ENCODE peak calls at places on chromosome 21, in nine cellular contexts. S is testis; H is posterior cingulate gyrus; Q is body of pancreas; K is HS-27A; E is endothelial cell; M is keratinocyte; L is CMK; D is activated CD4-positive, alpha-beta T cell treated with anti-CD3 and anti-CD28 coated beads, Interleukin-2, amount 50 U/mL, for 1 hour. U is an unnamed sample.

GRCh38 chr21:46058339-46059145 is 39.4 kb upstream of the COL6A2 start:
- DNase-seq in L (no peak), S (peak; percentile 12), D (no peak), M (no peak), Q (no peak), E (no peak), H (no peak), K (no peak), U (no peak)

GRCh38 chr21:39020751-39021474 is 162.3 kb downstream of the PSMG1 start:
- DNase-seq in K (peak; percentile 85), S (peak; percentile 40), Q (no peak), H (no peak), M (peak; percentile 50), L (peak; percentile 84), E (peak; percentile 52), D (no peak), U (peak; percentile 60)

GRCh38 chr21:19224090-19224489 is 820.5 kb upstream of the TMPRSS15 start:
- DNase-seq in H (no peak), Q (no peak), D (no peak), E (no peak), S (no peak), K (no peak), M (no peak), L (no peak), U (no peak)

GRCh38 chr21:37153193-37153934 is 80.3 kb downstream of the TTC3 start:
- DNase-seq in D (no peak), E (no peak), K (no peak), Q (no peak), L (no peak), S (no peak), M (no peak), H (no peak), U (no peak)

GRCh38 chr21:26432410-26432809 is 140.7 kb downstream of the CYYR1 start:
- DNase-seq in E (no peak), L (no peak), S (no peak), H (no peak), D (no peak), M (no peak), K (no peak), Q (no peak), U (no peak)

GRCh38 chr21:27047331-27048314 is 80.7 kb upstream of the ADAMTS5 start:
- DNase-seq in H (no peak), Q (no peak), M (no peak), K (no peak), E (no peak), S (no peak), L (no peak), D (no peak), U (no peak)

GRCh38 chr21:16082038-16082816 is 352.4 kb downstream of the USP25 start:
- DNase-seq in D (no peak), L (no peak), K (no peak), Q (no peak), E (no peak), M (no peak), S (no peak), H (no peak), U (no peak)

GRCh38 chr21:30592140-30592539 is at the start of gene KRTAP6-3:
- DNase-seq in L (no peak), K (no peak), D (no peak), M (no peak), S (no peak), E (no peak), H (no peak), Q (no peak), U (no peak)

GRCh38 chr21:36171741-36172331 is 15.2 kb downstream of the DOP1B start:
- DNase-seq in S (no peak), Q (no peak), L (no peak), E (no peak), H (no peak), D (no peak), K (no peak), M (no peak), U (peak; percentile 22)

GRCh38 chr21:45384656-45385548 is 20.1 kb upstream of the COL18A1 start:
- DNase-seq in L (no peak), E (no peak), Q (peak; percentile 5), S (no peak), M (no peak), K (no peak), H (no peak), D (no peak), U (no peak)

GRCh38 chr21:35195232-35195631 is 146.1 kb upstream of the RUNX1 start:
- DNase-seq in S (no peak), E (no peak), H (no peak), L (no peak), Q (no peak), K (no peak), M (no peak), D (no peak), U (no peak)

GRCh38 chr21:10425856-10426255 is 95.5 kb upstream of the TPTE start:
- DNase-seq in E (no peak), L (no peak), M (no peak), H (no peak), D (no peak), K (no peak), Q (no peak), S (no peak), U (no peak)

GRCh38 chr21:42164064-42164789 is 54.7 kb upstream of the ABCG1 start:
- DNase-seq in L (no peak), H (peak; percentile 69), E (peak; percentile 59), D (peak; percentile 58), M (no peak), Q (peak; percentile 35), S (peak; percentile 48), K (no peak), U (peak; percentile 61)

GRCh38 chr21:31555741-31556191 is 103.7 kb upstream of the SOD1 start:
- DNase-seq in M (no peak), S (no peak), H (no peak), L (no peak), Q (no peak), D (no peak), E (peak; percentile 6), K (no peak), U (no peak)

GRCh38 chr21:42550817-42551216 is 37.2 kb downstream of the SLC37A1 start:
- DNase-seq in Q (no peak), S (no peak), D (no peak), M (no peak), L (no peak), H (no peak), E (no peak), K (no peak), U (no peak)

GRCh38 chr21:33901421-33902288 is 13.9 kb downstream of the ATP5PO start:
- DNase-seq in Q (no peak), E (peak; percentile 62), D (no peak), L (peak; percentile 32), K (no peak), S (peak; percentile 51), H (peak; percentile 35), M (no peak), U (peak; percentile 35)

GRCh38 chr21:34807881-34808568 is 139.2 kb downstream of the CLIC6 start:
- DNase-seq in S (no peak), L (no peak), D (peak; percentile 40), K (peak; percentile 83), M (no peak), H (no peak), Q (no peak), E (no peak), U (peak; percentile 69)

GRCh38 chr21:25979845-25980433 is 190.6 kb downstream of the APP start:
- DNase-seq in E (no peak), M (no peak), D (no peak), S (no peak), K (no peak), L (no peak), H (no peak), Q (no peak), U (no peak)

GRCh38 chr21:41653243-41653943 is 113.5 kb downstream of the RIPK4 start:
- DNase-seq in M (no peak), D (no peak), H (no peak), K (no peak), Q (no peak), L (no peak), E (no peak), S (no peak), U (no peak)

GRCh38 chr21:39681257-39681656 is 63.7 kb upstream of the IGSF5 start:
- DNase-seq in M (no peak), K (no peak), L (no peak), D (no peak), H (no peak), Q (no peak), S (no peak), E (no peak), U (no peak)

GRCh38 chr21:34348890-34349519 is 14.8 kb upstream of the KCNE2 start:
- DNase-seq in L (no peak), S (peak; percentile 11), M (no peak), K (no peak), D (no peak), E (no peak), H (no peak), Q (no peak), U (no peak)

GRCh38 chr21:33207471-33208149 is 22.1 kb upstream of the IFNAR2 start:
- DNase-seq in K (no peak), H (no peak), M (no peak), S (no peak), E (no peak), Q (no peak), L (no peak), D (no peak), U (no peak)

GRCh38 chr21:45852886-45853400 is 128.6 kb upstream of the COL6A1 start:
- DNase-seq in D (no peak), K (no peak), H (no peak), M (no peak), L (no peak), Q (no peak), E (no peak), S (no peak), U (no peak)

GRCh38 chr21:46006547-46007497 is 25.3 kb downstream of the COL6A1 start:
- DNase-seq in L (no peak), M (no peak), D (no peak), K (no peak), H (no peak), Q (peak; percentile 9), S (peak; percentile 14), E (no peak), U (no peak)

GRCh38 chr21:44969066-44969649 is 29.3 kb downstream of the SLX9 start:
- DNase-seq in E (no peak), S (no peak), M (no peak), Q (no peak), D (no peak), L (no peak), H (no peak), K (no peak), U (no peak)

GRCh38 chr21:25881524-25882376 is 147.0 kb downstream of the GABPA start:
- DNase-seq in E (peak; percentile 70), M (peak; percentile 26), Q (peak; percentile 66), K (peak; percentile 27), D (peak; percentile 48), S (peak; percentile 78), L (peak; percentile 61), H (peak; percentile 73), U (peak; percentile 51)

GRCh38 chr21:42658320-42659105 is 5.1 kb downstream of the PDE9A start:
- DNase-seq in K (no peak), D (no peak), M (no peak), L (no peak), H (no peak), Q (no peak), E (no peak), S (no peak), U (no peak)

GRCh38 chr21:37562920-37563640 is 196.5 kb downstream of the DYRK1A start:
- DNase-seq in E (peak; percentile 40), K (no peak), M (no peak), L (no peak), D (no peak), H (peak; percentile 19), Q (peak; percentile 53), S (peak; percentile 26), U (no peak)

GRCh38 chr21:45767071-45768006 is 123.8 kb downstream of the PCBP3 start:
- DNase-seq in S (no peak), L (no peak), K (no peak), Q (no peak), H (no peak), M (no peak), E (no peak), D (peak; percentile 23), U (no peak)

GRCh38 chr21:25813917-25814316 is 79.1 kb downstream of the GABPA start:
- DNase-seq in H (no peak), S (no peak), Q (no peak), L (no peak), K (no peak), D (no peak), E (no peak), M (peak; percentile 36), U (no peak)

GRCh38 chr21:39774252-39774651 is 29.3 kb downstream of the IGSF5 start:
- DNase-seq in E (no peak), K (no peak), M (no peak), H (no peak), D (no peak), L (no peak), S (no peak), Q (no peak), U (no peak)

U was measured in GDM1.